ENCODE peak calls at places on chromosomes 16 and 17, in eight cellular contexts. Y, Q, Z, I, J, M, E and F are unnamed samples. For H3K36me3 and H3K9me2, the result is how much of the 10 kb centered on the place peaks cover.

GRCh38 chr17:36507266-36507665 is 20.8 kb downstream of the ZNHIT3 start:
- DNase-seq in E (no peak), J (no peak), Z (no peak), Y (no peak), I (no peak), M (no peak), Q (no peak), F (no peak)

GRCh38 chr17:73924488-73925186 is 278.8 kb upstream of the RPL38 start:
- DNase-seq in I (no peak), Y (no peak), M (no peak), Z (no peak), Q (no peak), J (no peak), E (no peak), F (no peak)

GRCh38 chr16:28192811-28193529 is 18.8 kb downstream of the XPO6 start:
- DNase-seq in Z (no peak), M (no peak), J (no peak), I (no peak), Y (no peak), E (no peak), Q (no peak), F (peak)

GRCh38 chr17:76997981-76998531 is 129.9 kb downstream of the MGAT5B start:
- DNase-seq in I (peak), M (no peak), Y (no peak), Q (peak), J (no peak), Z (no peak), E (no peak), F (peak)

GRCh38 chr17:78342438-78343098 is 17.3 kb downstream of the SOCS3 start:
- DNase-seq in J (no peak), Y (peak), Q (no peak), Z (peak), M (peak), E (peak), I (peak), F (no peak)

GRCh38 chr17:68592667-68593330 is 8.4 kb downstream of the FAM20A start:
- DNase-seq in J (no peak), M (no peak), I (no peak), E (peak), Z (no peak), Q (no peak), Y (no peak), F (no peak)

GRCh38 chr16:414395-415169 is 10.9 kb upstream of the RAB11FIP3 start:
- DNase-seq in I (no peak), J (no peak), M (no peak), Q (no peak), E (peak), Z (no peak), Y (no peak), F (no peak)

GRCh38 chr17:35765086-35765710 is 4.5 kb downstream of the C17orf50 start:
- DNase-seq in I (peak), M (no peak), Z (no peak), Y (no peak), Q (no peak), E (no peak), J (no peak), F (no peak)

GRCh38 chr17:1005361-1005946 is 8.5 kb downstream of the TIMM22 start:
- DNase-seq in J (peak), I (peak), Q (no peak), E (peak), M (no peak), Y (no peak), Z (no peak), F (no peak)

GRCh38 chr17:56171186-56171959 is 18.1 kb downstream of the ANKFN1 start:
- DNase-seq in J (no peak), Y (no peak), Q (no peak), E (peak), I (no peak), Z (no peak), M (no peak), F (no peak)

GRCh38 chr17:41486809-41487530 is 2.7 kb downstream of the KRT36 start:
- DNase-seq in M (no peak), E (no peak), Q (peak), Y (peak), J (no peak), I (peak), Z (no peak), F (peak)

GRCh38 chr17:52212851-52213250 is 54.3 kb upstream of the CA10 start:
- DNase-seq in I (no peak), Q (no peak), E (no peak), M (no peak), Z (no peak), Y (no peak), J (no peak), F (no peak)

GRCh38 chr16:81703177-81704155 is 75.6 kb upstream of the PLCG2 start:
- DNase-seq in Y (peak), Z (peak), I (no peak), M (peak), Q (no peak), J (peak), E (peak), F (no peak)

GRCh38 chr16:89633064-89633631 is 19.7 kb downstream of the DPEP1 start:
- DNase-seq in E (peak), I (peak), Z (peak), Y (no peak), M (peak), Q (no peak), J (no peak), F (no peak)

GRCh38 chr16:11841026-11841425 is 10.3 kb downstream of the RSL1D1 start:
- DNase-seq in Q (no peak), Y (no peak), M (no peak), Z (no peak), E (no peak), J (no peak), I (no peak), F (no peak)

GRCh38 chr17:13321932-13322701 is 279.6 kb downstream of the HS3ST3A1 start:
- DNase-seq in J (peak), Q (no peak), I (no peak), M (no peak), Y (no peak), Z (no peak), E (peak), F (no peak)

GRCh38 chr17:73641779-73642580 is 2.3 kb downstream of the SDK2 start:
- DNase-seq in I (peak), Y (no peak), Q (no peak), E (no peak), J (no peak), Z (no peak), M (no peak), F (peak)

GRCh38 chr17:77435272-77436057 is 294.7 kb downstream of the SEC14L1 start:
- DNase-seq in I (no peak), M (no peak), J (no peak), Q (no peak), Y (no peak), E (no peak), Z (no peak), F (no peak)

GRCh38 chr16:14301150-14302030 is 230.3 kb downstream of the MRTFB start:
- DNase-seq in M (no peak), E (peak), J (peak), Y (peak), Q (peak), Z (peak), I (peak), F (no peak)

GRCh38 chr17:63930951-63931575 is 1.1 kb downstream of the CD79B start:
- DNase-seq in Y (peak), E (no peak), J (no peak), Q (peak), I (peak), Z (no peak), M (no peak), F (peak)

GRCh38 chr17:79618383-79619067 is 7.7 kb upstream of the RBFOX3 start:
- DNase-seq in Y (no peak), J (no peak), Z (no peak), Q (no peak), M (no peak), E (no peak), I (peak), F (no peak)

GRCh38 chr17:6110592-6110991 is 40.4 kb downstream of the WSCD1 start:
- DNase-seq in Q (no peak), E (no peak), Z (peak), M (no peak), Y (no peak), I (no peak), J (no peak), F (no peak)

GRCh38 chr17:48053758-48054237 is 5.6 kb downstream of the NFE2L1 start:
- DNase-seq in Z (no peak), J (no peak), Y (peak), Q (no peak), I (no peak), E (no peak), M (no peak), F (no peak)
- H3K36me3 ChIP-seq in Z (half or more), J (under half), Y (under half), Q (under half), I (half or more), E (under half), M (half or more), F (half or more)

GRCh38 chr17:70132505-70132904 is 36.8 kb upstream of the KCNJ2 start:
- DNase-seq in Q (no peak), J (no peak), E (no peak), Z (no peak), M (no peak), I (no peak), Y (no peak), F (no peak)

GRCh38 chr17:70124723-70125122 is 44.6 kb upstream of the KCNJ2 start:
- DNase-seq in Q (no peak), Y (no peak), I (no peak), M (no peak), Z (no peak), E (no peak), J (no peak), F (no peak)

GRCh38 chr17:70127221-70127873 is 42.0 kb upstream of the KCNJ2 start:
- DNase-seq in I (no peak), Q (no peak), M (no peak), E (no peak), J (no peak), Y (peak), Z (peak), F (no peak)

GRCh38 chr17:70130274-70130673 is 39.1 kb upstream of the KCNJ2 start:
- DNase-seq in I (peak), Q (no peak), E (no peak), M (no peak), Z (no peak), Y (no peak), J (no peak), F (no peak)

DNA sequence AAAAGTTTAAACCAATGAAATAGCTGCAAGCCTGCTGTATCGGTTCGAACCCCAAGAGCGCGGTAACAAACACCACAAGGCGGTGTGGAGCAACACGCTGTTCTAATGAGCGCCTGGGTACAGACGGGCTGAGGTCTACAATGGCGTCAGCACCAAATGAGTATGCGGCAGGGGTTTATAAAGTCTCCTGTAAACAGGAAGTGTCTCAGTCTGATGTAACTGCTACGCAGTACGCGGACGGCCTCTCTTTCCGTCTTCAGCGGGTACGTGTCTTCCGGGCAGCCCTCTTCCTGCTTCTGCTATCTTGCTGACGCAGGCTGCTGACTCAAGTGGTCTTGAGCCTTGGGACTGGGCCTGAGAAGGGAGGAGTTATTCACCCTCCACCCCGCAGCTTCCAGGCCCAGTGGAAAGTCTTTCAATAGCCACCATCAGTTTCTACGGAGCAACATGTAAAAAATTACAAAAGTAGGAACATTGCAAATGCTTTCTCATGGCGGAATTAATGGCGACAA is 40.5 kb upstream of the KCNJ2 start:
- DNase-seq in M (no peak), I (no peak), J (no peak), E (no peak), Y (no peak), Z (no peak), Q (no peak), F (no peak)
- H3K9me2 ChIP-seq in M (under half), I (under half), J (under half), E (under half), Y (under half), Z (under half), Q (under half), F (under half)

GRCh38 chr16:48366165-48367093 is 18.8 kb downstream of the SIAH1 start:
- DNase-seq in J (peak), Q (peak), E (peak), Y (peak), M (peak), Z (peak), I (peak), F (peak)
- TF ChIP-seq EZH2phosphoT487 in J (no peak), Q (no peak), E (no peak), Y (no peak), M (no peak), Z (no peak), I (no peak), F (no peak)

GRCh38 chr16:49867234-49867633 is 11.3 kb upstream of the ZNF423 start:
- DNase-seq in Z (no peak), Q (no peak), J (no peak), Y (no peak), E (no peak), M (no peak), I (peak), F (no peak)
- H3K36me3 ChIP-seq in Z (under half), Q (under half), J (under half), Y (under half), E (under half), M (under half), I (under half), F (under half)

GRCh38 chr17:19561697-19562318 is 28.2 kb downstream of the SLC47A1 start:
- DNase-seq in Z (no peak), Y (no peak), Q (no peak), I (no peak), E (no peak), M (no peak), J (no peak), F (no peak)

GRCh38 chr17:19569785-19570496 is 36.3 kb downstream of the SLC47A1 start:
- DNase-seq in Q (peak), J (no peak), M (no peak), Y (no peak), Z (peak), I (no peak), E (no peak), F (peak)

GRCh38 chr17:19568016-19568350 is 34.3 kb downstream of the SLC47A1 start:
- DNase-seq in J (no peak), E (no peak), Z (no peak), Q (no peak), I (no peak), M (no peak), Y (no peak), F (no peak)

GRCh38 chr17:19567216-19568015 is 33.8 kb downstream of the SLC47A1 start:
- DNase-seq in Q (no peak), M (no peak), J (no peak), E (no peak), Y (peak), Z (no peak), I (no peak), F (no peak)

GRCh38 chr17:19566176-19566575 is 32.5 kb downstream of the SLC47A1 start:
- DNase-seq in M (no peak), I (no peak), E (no peak), Z (no peak), Q (no peak), J (no peak), Y (no peak), F (no peak)
- H3K9me2 ChIP-seq in M (under half), I (under half), E (under half), Z (under half), Q (under half), J (under half), Y (under half), F (under half)

GRCh38 chr17:17994271-17994670 is 21.6 kb downstream of the DRC3 start:
- DNase-seq in J (peak), Z (peak), M (peak), I (peak), Q (no peak), E (peak), Y (peak), F (peak)
- TF ChIP-seq EZH2phosphoT487 in J (no peak), Z (no peak), M (no peak), I (no peak), Q (no peak), E (no peak), Y (no peak), F (no peak)

DNA sequence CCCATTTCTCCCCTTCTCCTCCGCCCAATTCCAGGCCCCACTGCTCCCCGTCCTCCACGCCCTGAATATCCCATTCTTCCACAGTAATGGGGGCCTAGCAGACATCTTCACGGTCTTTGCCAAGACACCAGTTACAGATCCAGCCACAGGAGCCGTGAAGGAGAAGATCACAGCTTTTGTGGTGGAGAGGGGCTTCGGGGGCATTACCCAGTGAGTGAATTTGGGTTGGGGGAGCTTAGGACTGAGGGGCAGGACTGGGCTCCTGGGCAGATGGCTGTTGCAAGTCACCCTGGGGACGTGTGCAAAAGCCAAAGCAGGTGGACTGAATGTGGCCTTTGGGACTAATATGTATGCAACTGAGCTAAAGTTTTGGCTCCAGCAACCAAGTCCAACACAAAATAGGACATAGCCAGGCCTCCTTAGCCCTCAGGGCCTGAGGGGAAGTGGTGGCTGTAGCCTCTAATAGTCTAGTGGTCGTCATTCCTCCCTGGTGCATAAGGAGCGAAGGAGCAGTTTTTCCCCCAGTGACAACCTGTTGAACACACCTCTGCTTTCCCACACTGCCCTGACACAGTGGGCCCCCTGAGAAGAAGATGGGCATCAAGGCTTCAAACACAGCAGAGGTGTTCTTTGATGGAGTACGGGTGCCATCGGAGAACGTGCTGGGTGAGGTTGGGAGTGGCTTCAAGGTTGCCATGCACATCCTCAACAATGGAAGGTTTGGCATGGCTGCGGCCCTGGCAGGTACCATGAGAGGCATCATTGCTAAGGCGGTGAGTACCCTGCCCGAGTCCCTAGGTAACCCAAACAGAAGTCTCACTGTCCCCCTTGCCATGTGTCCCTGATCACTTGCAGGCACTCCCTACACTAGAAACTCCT is 2.6 kb downstream of the ACADVL start:
- DNase-seq in M (no peak), E (no peak), I (no peak), J (no peak), Y (no peak), Z (no peak), Q (no peak), F (no peak)
- H3K36me3 ChIP-seq in M (under half), E (under half), I (half or more), J (under half), Y (under half), Z (under half), Q (under half), F (half or more)